ENCODE peak calls at places on chromosomes 4 and X, in four cellular contexts. One of them, this sample, is unnamed.

GRCh38 chrX:13283968-13284914 is 35.6 kb downstream of the ATXN3L start:
- DNase-seq in stomach: no peak
- DNase-seq in transverse colon: no peak
- DNase-seq in A549: no peak
- DNase-seq in this sample: no peak

GRCh38 chrX:133179500-133179899 is 38.7 kb downstream of the TFDP3 start:
- DNase-seq in transverse colon: no peak
- DNase-seq in A549: no peak
- DNase-seq in stomach: no peak
- DNase-seq in this sample: no peak

GRCh38 chr4:10015140-10015753 is 6.0 kb downstream of the SLC2A9 start:
- DNase-seq in A549: peak; percentile 55
- DNase-seq in stomach: peak; percentile 64
- DNase-seq in transverse colon: peak; percentile 63
- DNase-seq in this sample: peak; percentile 43

GRCh38 chrX:130878350-130879341 is 24.4 kb downstream of the ENOX2 start:
- DNase-seq in A549: peak; percentile 37
- DNase-seq in transverse colon: peak; percentile 9
- DNase-seq in stomach: peak; percentile 68
- DNase-seq in this sample: no peak

GRCh38 chrX:41973208-41973607 is 49.9 kb upstream of the CASK start:
- DNase-seq in stomach: no peak
- DNase-seq in A549: no peak
- DNase-seq in transverse colon: no peak
- DNase-seq in this sample: no peak

GRCh38 chr4:185591679-185592141 is 56.4 kb upstream of the PDLIM3 start:
- DNase-seq in stomach: no peak
- DNase-seq in A549: no peak
- DNase-seq in transverse colon: no peak
- DNase-seq in this sample: no peak

GRCh38 chr4:162700815-162701361 is 465.8 kb downstream of the NAF1 start:
- DNase-seq in stomach: no peak
- DNase-seq in A549: peak; percentile 42
- DNase-seq in transverse colon: no peak
- DNase-seq in this sample: no peak

GRCh38 chrX:17738002-17738713 is 865 bp downstream of the SCML1 start:
- DNase-seq in transverse colon: peak; percentile 50
- DNase-seq in A549: peak; percentile 37
- DNase-seq in stomach: peak; percentile 35
- DNase-seq in this sample: peak; percentile 14

GRCh38 chr4:176191974-176192373 is 3.4 kb downstream of the SPATA4 start:
- DNase-seq in stomach: no peak
- DNase-seq in transverse colon: no peak
- DNase-seq in A549: peak; percentile 29
- DNase-seq in this sample: no peak

GRCh38 chr4:114296126-114296525 is 302.5 kb upstream of the UGT8 start:
- DNase-seq in transverse colon: no peak
- DNase-seq in stomach: no peak
- DNase-seq in A549: no peak
- DNase-seq in this sample: no peak

GRCh38 chr4:128823025-128823661 is 13.6 kb downstream of the JADE1 start:
- DNase-seq in A549: peak; percentile 28
- DNase-seq in stomach: no peak
- DNase-seq in transverse colon: no peak
- DNase-seq in this sample: no peak

GRCh38 chr4:54784188-54784671 is 126.5 kb downstream of the KIT start:
- DNase-seq in stomach: peak; percentile 51
- DNase-seq in A549: no peak
- DNase-seq in transverse colon: peak; percentile 70
- DNase-seq in this sample: peak; percentile 74

GRCh38 chrX:96619588-96619987 is 65.1 kb upstream of the DIAPH2 start:
- DNase-seq in transverse colon: no peak
- DNase-seq in stomach: no peak
- DNase-seq in A549: no peak
- DNase-seq in this sample: no peak

GRCh38 chr4:15149842-15150592 is 147.7 kb downstream of the CPEB2 start:
- DNase-seq in transverse colon: peak; percentile 46
- DNase-seq in stomach: peak; percentile 60
- DNase-seq in A549: peak; percentile 87
- DNase-seq in this sample: peak; percentile 51

GRCh38 chrX:110210417-110211139 is 107.3 kb downstream of the AMMECR1 start:
- DNase-seq in A549: peak; percentile 43
- DNase-seq in transverse colon: no peak
- DNase-seq in stomach: no peak
- DNase-seq in this sample: no peak

GRCh38 chr4:127622923-127623754 is 9.6 kb upstream of the INTU start:
- DNase-seq in A549: peak; percentile 71
- DNase-seq in transverse colon: peak; percentile 13
- DNase-seq in stomach: no peak
- DNase-seq in this sample: no peak

GRCh38 chrX:65596270-65596669 is 61.7 kb upstream of the LAS1L start:
- DNase-seq in A549: no peak
- DNase-seq in transverse colon: peak; percentile 24
- DNase-seq in stomach: no peak
- DNase-seq in this sample: no peak

GRCh38 chrX:35741142-35741541 is 57.0 kb upstream of the MAGEB16 start:
- DNase-seq in transverse colon: no peak
- DNase-seq in A549: no peak
- DNase-seq in stomach: no peak
- DNase-seq in this sample: no peak

GRCh38 chr4:56241500-56241899 is 145.8 kb downstream of the AASDH start:
- DNase-seq in transverse colon: peak; percentile 37
- DNase-seq in stomach: no peak
- DNase-seq in A549: peak; percentile 1
- DNase-seq in this sample: no peak

GRCh38 chr4:14168919-14169318 is 541.4 kb upstream of the BOD1L1 start:
- DNase-seq in stomach: peak; percentile 76
- DNase-seq in A549: peak; percentile 56
- DNase-seq in transverse colon: peak; percentile 23
- DNase-seq in this sample: peak; percentile 49

GRCh38 chrX:154738013-154738738 is 12.7 kb downstream of the GAB3 start:
- DNase-seq in transverse colon: peak; percentile 45
- DNase-seq in A549: no peak
- DNase-seq in stomach: no peak
- DNase-seq in this sample: no peak

GRCh38 chrX:112642349-112642748 is 37.4 kb downstream of the LHFPL1 start:
- DNase-seq in stomach: peak; percentile 31
- DNase-seq in A549: peak; percentile 46
- DNase-seq in transverse colon: peak; percentile 9
- DNase-seq in this sample: no peak

GRCh38 chr4:151537726-151538125 is 128.8 kb downstream of the FHIP1A start:
- DNase-seq in A549: no peak
- DNase-seq in stomach: no peak
- DNase-seq in transverse colon: no peak
- DNase-seq in this sample: no peak

GRCh38 chrX:70422886-70423336 is at the start of gene GDPD2:
- DNase-seq in stomach: peak; percentile 39
- DNase-seq in A549: peak; percentile 40
- DNase-seq in transverse colon: peak; percentile 38
- DNase-seq in this sample: no peak

GRCh38 chr4:7238300-7238960 is 46.1 kb downstream of the SORCS2 start:
- DNase-seq in transverse colon: no peak
- DNase-seq in stomach: no peak
- DNase-seq in A549: peak; percentile 29
- DNase-seq in this sample: no peak

GRCh38 chr4:90842960-90843359 is 715.8 kb downstream of the CCSER1 start:
- DNase-seq in transverse colon: no peak
- DNase-seq in stomach: no peak
- DNase-seq in A549: peak; percentile 56
- DNase-seq in this sample: no peak

GRCh38 chrX:110944793-110945466 is 149.3 kb upstream of the CHRDL1 start:
- DNase-seq in A549: no peak
- DNase-seq in stomach: peak; percentile 45
- DNase-seq in transverse colon: no peak
- DNase-seq in this sample: no peak

GRCh38 chrX:12174358-12174757 is 36.1 kb downstream of the FRMPD4 start:
- DNase-seq in transverse colon: no peak
- DNase-seq in stomach: no peak
- DNase-seq in A549: no peak
- DNase-seq in this sample: no peak

GRCh38 chr4:154506253-154506652 is 14.7 kb upstream of the DCHS2 start:
- DNase-seq in stomach: no peak
- DNase-seq in transverse colon: no peak
- DNase-seq in A549: peak; percentile 21
- DNase-seq in this sample: peak; percentile 20

GRCh38 chr4:121728798-121729226 is 32.0 kb upstream of the ANXA5 start:
- DNase-seq in transverse colon: no peak
- DNase-seq in stomach: no peak
- DNase-seq in A549: peak; percentile 21
- DNase-seq in this sample: no peak

GRCh38 chr4:83197555-83198235 is 83.2 kb upstream of the PLAC8 start:
- DNase-seq in A549: no peak
- DNase-seq in transverse colon: peak; percentile 80
- DNase-seq in stomach: no peak
- DNase-seq in this sample: no peak

GRCh38 chr4:114225462-114225861 is 246.0 kb upstream of the ARSJ start:
- DNase-seq in stomach: no peak
- DNase-seq in A549: no peak
- DNase-seq in transverse colon: no peak
- DNase-seq in this sample: no peak

GRCh38 chrX:115584715-115585114 is 23.7 kb downstream of the PLS3 start:
- DNase-seq in A549: no peak
- DNase-seq in transverse colon: no peak
- DNase-seq in stomach: no peak
- DNase-seq in this sample: no peak

DNA sequence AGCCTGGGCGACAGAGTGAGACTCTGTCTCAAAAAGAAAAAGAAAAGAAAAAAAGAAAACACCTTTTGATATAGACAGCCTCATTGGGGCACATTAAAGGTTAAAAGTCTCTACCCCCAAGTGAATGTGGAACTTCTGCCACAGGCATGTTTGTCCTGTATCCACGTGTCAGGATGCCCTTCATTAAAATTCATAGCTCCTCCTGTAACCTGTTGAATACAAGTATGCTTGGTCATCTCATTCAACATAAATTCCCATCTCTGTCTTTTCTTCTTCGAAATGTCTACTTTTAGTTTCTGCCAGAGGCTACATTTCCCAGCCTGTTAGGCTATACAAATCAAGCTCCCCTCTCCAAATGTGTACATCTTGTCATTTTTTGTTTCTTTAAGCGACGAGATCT is 25.8 kb downstream of the P2RY8 start:
- DNase-seq in A549: no peak
- DNase-seq in transverse colon: no peak
- DNase-seq in stomach: no peak
- DNase-seq in this sample: no peak
- TF ChIP-seq CTCF in A549: no peak
- TF ChIP-seq CTCF in transverse colon: no peak
- TF ChIP-seq CTCF in stomach: no peak
- TF ChIP-seq CTCF in this sample: no peak

DNA sequence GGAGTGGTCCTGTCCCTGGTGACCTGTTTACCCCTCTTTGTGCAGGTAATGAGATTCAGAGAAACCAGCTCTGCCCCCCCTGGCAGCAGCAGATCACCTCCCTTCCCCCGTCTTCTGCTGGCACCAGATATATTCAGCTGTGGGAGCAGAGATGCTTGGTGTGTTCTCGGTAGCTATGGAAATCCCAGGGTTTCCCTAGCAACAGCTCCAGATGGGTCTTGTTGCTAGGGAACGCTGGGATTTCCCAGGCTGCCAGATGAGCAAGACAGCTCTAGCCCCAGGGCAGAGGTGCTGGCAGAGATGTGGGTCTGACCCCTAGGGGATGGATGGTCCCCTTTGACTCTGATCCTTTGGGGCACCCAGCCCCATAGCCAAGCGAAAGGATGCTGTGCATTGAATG is 20.2 kb downstream of the CETN2 start:
- DNase-seq in stomach: no peak
- DNase-seq in transverse colon: no peak
- DNase-seq in A549: peak; percentile 4
- DNase-seq in this sample: no peak
- TF ChIP-seq EP300 in stomach: no peak
- TF ChIP-seq EP300 in transverse colon: no peak
- TF ChIP-seq EP300 in A549: no peak
- TF ChIP-seq EP300 in this sample: no peak

GRCh38 chr4:67723949-67724348 is 23.0 kb upstream of the UBA6 start:
- DNase-seq in A549: no peak
- DNase-seq in transverse colon: no peak
- DNase-seq in stomach: no peak
- DNase-seq in this sample: no peak

GRCh38 chr4:67721770-67722597 is 21.0 kb upstream of the UBA6 start:
- DNase-seq in transverse colon: no peak
- DNase-seq in A549: peak; percentile 22
- DNase-seq in stomach: no peak
- DNase-seq in this sample: no peak

GRCh38 chr4:67717586-67717985 is 16.6 kb upstream of the UBA6 start:
- DNase-seq in stomach: no peak
- DNase-seq in transverse colon: no peak
- DNase-seq in A549: no peak
- DNase-seq in this sample: no peak

GRCh38 chr4:67721317-67721769 is 20.4 kb upstream of the UBA6 start:
- DNase-seq in A549: no peak
- DNase-seq in stomach: no peak
- DNase-seq in transverse colon: no peak
- DNase-seq in this sample: no peak

GRCh38 chr4:67719953-67720617 is 19.1 kb upstream of the UBA6 start:
- DNase-seq in stomach: no peak
- DNase-seq in transverse colon: no peak
- DNase-seq in A549: no peak
- DNase-seq in this sample: no peak
- H3K27ac ChIP-seq in stomach: no peak overlapping the region
- H3K27ac ChIP-seq in transverse colon: no peak overlapping the region
- H3K27ac ChIP-seq in A549: no peak overlapping the region
- H3K27ac ChIP-seq in this sample: no peak overlapping the region

DNA sequence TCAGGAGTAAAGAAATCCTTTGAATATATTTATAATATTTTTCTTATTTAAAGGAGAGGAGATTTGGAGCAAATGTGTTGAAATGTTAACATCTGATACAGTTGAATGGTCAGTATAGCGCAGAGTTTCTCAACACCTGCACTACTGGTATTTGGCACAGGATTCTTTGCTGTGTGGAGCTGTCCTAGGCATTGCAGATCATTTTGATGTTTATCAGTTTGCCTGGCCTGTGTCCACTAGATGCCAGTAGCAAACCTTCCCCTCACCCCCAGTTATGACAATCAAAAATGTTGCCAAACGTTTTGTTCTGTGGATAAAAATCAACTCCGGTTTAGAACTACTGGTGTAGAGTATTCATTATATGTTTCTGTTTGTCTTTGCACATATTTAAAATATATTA is 765.3 kb upstream of the SLIT2 start:
- DNase-seq in stomach: no peak
- DNase-seq in A549: no peak
- DNase-seq in transverse colon: no peak
- DNase-seq in this sample: no peak
- TF ChIP-seq CTCF in stomach: no peak
- TF ChIP-seq CTCF in A549: no peak
- TF ChIP-seq CTCF in transverse colon: no peak
- TF ChIP-seq CTCF in this sample: no peak

This sample was measured in tibial nerve.